ENCODE peak calls at places on chromosome 20, in seven cellular contexts. H is psoas muscle, R is astrocyte of the spinal cord, X is epithelial cell of esophagus, A is adrenal gland, F is colonic mucosa, D is Peyer's patch. T is an unnamed sample.

GRCh38 chr20:25177890-25178321 is 17.6 kb upstream of the ENTPD6 start:
- DNase-seq in H (no peak), R (peak; percentile 50), X (peak; percentile 46), A (no peak), F (no peak), D (no peak), T (no peak)

GRCh38 chr20:48586728-48587127 is 241.1 kb downstream of the PREX1 start:
- DNase-seq in H (no peak), R (no peak), X (no peak), A (no peak), F (peak; percentile 75), D (peak; percentile 38), T (no peak)

GRCh38 chr20:50379049-50379990 is 130.9 kb upstream of the PTPN1 start:
- DNase-seq in H (peak; percentile 98), R (no peak), X (peak; percentile 46), A (peak; percentile 97), F (peak; percentile 91), D (peak; percentile 94), T (no peak)

GRCh38 chr20:22791877-22792525 is 207.6 kb upstream of the FOXA2 start:
- DNase-seq in H (no peak), R (no peak), X (peak; percentile 86), A (no peak), F (no peak), D (no peak), T (no peak)

GRCh38 chr20:43492101-43492500 is 15.4 kb upstream of the L3MBTL1 start:
- DNase-seq in H (no peak), R (no peak), X (peak; percentile 96), A (no peak), F (no peak), D (no peak), T (no peak)

GRCh38 chr20:34824861-34825529 is 456 bp downstream of the NCOA6 start:
- DNase-seq in H (peak; percentile 81), R (peak; percentile 31), X (peak; percentile 55), A (peak; percentile 32), F (peak; percentile 56), D (peak; percentile 76), T (peak; percentile 87)

GRCh38 chr20:41276317-41276751 is 41.2 kb downstream of the ZHX3 start:
- DNase-seq in H (no peak), R (peak; percentile 83), X (no peak), A (no peak), F (no peak), D (no peak), T (no peak)

GRCh38 chr20:56656632-56657031 is 27.5 kb downstream of the TFAP2C start:
- DNase-seq in H (no peak), R (no peak), X (peak; percentile 13), A (no peak), F (no peak), D (no peak), T (no peak)

GRCh38 chr20:43379239-43379917 is 78.3 kb upstream of the SRSF6 start:
- DNase-seq in H (no peak), R (peak; percentile 3), X (peak; percentile 4), A (no peak), F (no peak), D (no peak), T (peak; percentile 70)

GRCh38 chr20:32034581-32035397 is 17.3 kb upstream of the HCK start:
- DNase-seq in H (no peak), R (no peak), X (peak; percentile 24), A (peak; percentile 50), F (no peak), D (no peak), T (no peak)

GRCh38 chr20:8116067-8116811 is 15.8 kb upstream of the PLCB1 start:
- DNase-seq in H (no peak), R (peak; percentile 46), X (peak; percentile 15), A (no peak), F (no peak), D (no peak), T (no peak)

GRCh38 chr20:62860391-62860923 is 1.2 kb downstream of the TCFL5 start:
- DNase-seq in H (peak; percentile 52), R (no peak), X (peak; percentile 50), A (no peak), F (no peak), D (no peak), T (no peak)

GRCh38 chr20:3661836-3662665 is 1.1 kb downstream of the GFRA4 start:
- DNase-seq in H (no peak), R (no peak), X (no peak), A (no peak), F (no peak), D (no peak), T (no peak)

GRCh38 chr20:64176548-64177419 is 12.5 kb downstream of the MYT1 start:
- DNase-seq in H (no peak), R (no peak), X (no peak), A (no peak), F (no peak), D (no peak), T (no peak)

GRCh38 chr20:54013397-54013941 is 56.9 kb downstream of the BCAS1 start:
- DNase-seq in H (no peak), R (no peak), X (no peak), A (no peak), F (no peak), D (no peak), T (no peak)

GRCh38 chr20:17762243-17762872 is 62.6 kb downstream of the BANF2 start:
- DNase-seq in H (no peak), R (no peak), X (no peak), A (no peak), F (no peak), D (no peak), T (no peak)

GRCh38 chr20:23193985-23194384 is 107.9 kb upstream of the CD93 start:
- DNase-seq in H (no peak), R (no peak), X (peak; percentile 83), A (no peak), F (no peak), D (no peak), T (no peak)

GRCh38 chr20:64114356-64114971 is 7.1 kb upstream of the NPBWR2 start:
- DNase-seq in H (peak; percentile 46), R (no peak), X (no peak), A (peak; percentile 10), F (no peak), D (peak; percentile 40), T (peak; percentile 80)

GRCh38 chr20:50043573-50044352 is 61.0 kb downstream of the SNAI1 start:
- DNase-seq in H (no peak), R (no peak), X (no peak), A (no peak), F (no peak), D (no peak), T (no peak)

GRCh38 chr20:25223179-25223661 is 24.7 kb upstream of the PYGB start:
- DNase-seq in H (no peak), R (peak; percentile 97), X (peak; percentile 91), A (peak; percentile 49), F (peak; percentile 73), D (peak; percentile 62), T (no peak)

GRCh38 chr20:25198663-25199363 is 3.3 kb downstream of the ENTPD6 start:
- DNase-seq in H (no peak), R (no peak), X (peak; percentile 37), A (no peak), F (no peak), D (no peak), T (no peak)

GRCh38 chr20:47133809-47134456 is 222.6 kb downstream of the ZMYND8 start:
- DNase-seq in H (peak; percentile 53), R (peak; percentile 48), X (peak; percentile 63), A (peak; percentile 48), F (no peak), D (no peak), T (no peak)
- TF ChIP-seq CTCF in H (no peak), R (no peak), X (no peak), A (no peak), F (no peak), D (no peak), T (no peak)

GRCh38 chr20:16013631-16014030 is 559.6 kb downstream of the KIF16B start:
- DNase-seq in H (no peak), R (no peak), X (no peak), A (no peak), F (no peak), D (no peak), T (no peak)

GRCh38 chr20:16014436-16014835 is 558.8 kb downstream of the KIF16B start:
- DNase-seq in H (no peak), R (no peak), X (no peak), A (no peak), F (no peak), D (no peak), T (no peak)

GRCh38 chr20:16018881-16019280 is 554.4 kb downstream of the KIF16B start:
- DNase-seq in H (no peak), R (no peak), X (no peak), A (no peak), F (no peak), D (no peak), T (no peak)

GRCh38 chr20:16020971-16021370 is 552.3 kb downstream of the KIF16B start:
- DNase-seq in H (no peak), R (peak; percentile 64), X (peak; percentile 27), A (no peak), F (no peak), D (no peak), T (no peak)

DNA sequence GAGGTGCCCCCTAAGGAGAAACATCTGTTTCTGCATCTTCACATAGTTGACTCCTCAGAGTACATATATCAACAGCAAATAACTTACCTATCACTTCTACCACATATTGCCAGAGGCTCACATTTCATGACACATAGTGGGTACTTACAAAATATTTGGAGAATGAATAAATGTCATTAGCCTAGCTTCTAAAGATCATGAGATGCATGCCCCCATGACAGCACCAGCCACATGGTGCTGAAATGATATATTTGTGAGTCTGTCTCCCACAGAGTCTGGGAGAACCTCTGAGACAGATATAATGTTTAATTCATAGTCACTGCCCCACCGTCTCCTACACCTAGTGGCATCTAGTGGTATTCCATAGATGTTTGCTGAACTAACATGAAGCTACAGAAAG is 555.6 kb downstream of the KIF16B start:
- DNase-seq in H (no peak), R (no peak), X (no peak), A (no peak), F (no peak), D (no peak), T (no peak)
- TF ChIP-seq CTCF in H (no peak), R (no peak), X (no peak), A (no peak), F (no peak), D (no peak), T (no peak)

GRCh38 chr20:13243826-13244376 is 22.8 kb downstream of the ISM1 start:
- DNase-seq in H (no peak), R (no peak), X (peak; percentile 87), A (no peak), F (no peak), D (no peak), T (no peak)
- TF ChIP-seq CTCF in H (no peak), R (no peak), X (no peak), A (no peak), F (no peak), D (no peak), T (no peak)

DNA sequence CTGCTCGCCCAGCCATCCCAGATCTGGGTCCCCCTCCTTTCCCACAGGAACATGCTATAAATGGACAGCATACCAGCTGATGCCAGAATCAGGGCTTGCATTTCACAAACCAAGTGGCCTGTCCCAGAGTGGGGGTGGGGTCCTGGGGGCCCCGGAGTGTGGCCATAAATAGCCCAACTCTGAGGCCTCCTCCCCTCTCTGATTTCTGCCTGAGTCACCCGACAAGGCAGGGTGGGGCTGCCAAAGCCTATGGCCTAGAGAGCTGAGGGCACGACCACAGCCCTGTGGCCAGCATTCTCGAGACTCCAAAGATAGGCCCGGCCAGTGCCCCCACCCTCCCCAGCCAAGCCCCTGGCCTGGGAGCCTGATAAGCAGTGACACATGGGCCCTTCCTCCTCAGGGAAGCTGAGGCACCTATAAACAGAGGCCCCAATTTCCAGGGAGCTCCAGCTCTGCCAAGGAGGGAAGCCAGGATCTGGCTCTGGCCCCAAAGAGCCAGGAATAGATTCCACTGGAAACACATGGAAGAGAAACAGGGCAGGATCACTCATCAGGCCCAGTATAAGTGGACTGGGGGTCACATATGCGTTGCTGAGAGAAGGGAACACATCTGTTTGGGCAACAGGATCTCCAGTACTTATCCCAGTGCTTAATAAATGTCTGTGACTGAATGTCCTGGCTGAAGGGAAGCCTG is 20.3 kb downstream of the SNTA1 start:
- DNase-seq in H (peak; percentile 95), R (peak; percentile 62), X (peak; percentile 19), A (peak; percentile 84), F (peak; percentile 44), D (no peak), T (peak; percentile 86)
- TF ChIP-seq CTCF in H (no peak), R (no peak), X (no peak), A (no peak), F (no peak), D (no peak), T (no peak)